ENCODE peak calls at places on chromosomes 1 and 21, in five cellular contexts. M is PC-9; F is esophagus squamous epithelium; Y is CD8-positive, alpha-beta memory T cell; R is mammary epithelial cell. E is an unnamed sample.

GRCh38 chr1:54795841-54796468 is 5.2 kb downstream of the TTC22 start:
- DNase-seq in Y (no peak), R (no peak), F (no peak), M (peak; percentile 34), E (no peak)

GRCh38 chr1:50830621-50831020 is 129.4 kb downstream of the FAF1 start:
- DNase-seq in R (no peak), F (no peak), Y (no peak), M (no peak), E (no peak)

GRCh38 chr1:29470087-29470787 is 233.9 kb downstream of the PTPRU start:
- DNase-seq in F (no peak), M (no peak), R (no peak), Y (no peak), E (no peak)

GRCh38 chr1:208006258-208006920 is 95.5 kb upstream of the CD34 start:
- DNase-seq in M (no peak), R (no peak), F (no peak), Y (no peak), E (no peak)

GRCh38 chr1:39825432-39825941 is 36.8 kb upstream of the BMP8B start:
- DNase-seq in R (no peak), F (no peak), M (peak; percentile 37), Y (no peak), E (no peak)

GRCh38 chr1:17187065-17187464 is 17.9 kb upstream of the PADI1 start:
- DNase-seq in Y (no peak), R (no peak), F (no peak), M (no peak), E (no peak)

GRCh38 chr1:85015826-85016225 is 18.9 kb upstream of the MCOLN2 start:
- DNase-seq in R (no peak), F (no peak), M (no peak), Y (no peak), E (no peak)

GRCh38 chr1:202959276-202959620 is 1.1 kb upstream of the ADIPOR1 start:
- DNase-seq in M (peak; percentile 96), F (no peak), Y (no peak), R (peak; percentile 61), E (no peak)

GRCh38 chr1:43979528-43980254 is 681 bp downstream of the B4GALT2 start:
- DNase-seq in M (peak; percentile 35), Y (no peak), F (no peak), R (peak; percentile 53), E (peak; percentile 50)

GRCh38 chr1:199545780-199546179 is 481.7 kb upstream of the NR5A2 start:
- DNase-seq in M (peak; percentile 79), F (no peak), Y (no peak), R (peak; percentile 30), E (no peak)

GRCh38 chr1:241706967-241707366 is 54.9 kb downstream of the WDR64 start:
- DNase-seq in M (peak; percentile 99), R (peak; percentile 92), F (no peak), Y (peak; percentile 78), E (no peak)

GRCh38 chr1:15004396-15004795 is 149.2 kb upstream of the TMEM51 start:
- DNase-seq in R (no peak), M (no peak), Y (no peak), F (no peak), E (no peak)

GRCh38 chr1:53197301-53198205 is 929 bp downstream of the CPT2 start:
- DNase-seq in Y (no peak), M (no peak), R (no peak), F (no peak), E (no peak)

GRCh38 chr1:47676311-47677054 is 238.6 kb downstream of the FOXD2 start:
- DNase-seq in F (no peak), R (no peak), M (no peak), Y (no peak), E (no peak)

GRCh38 chr1:161185282-161185682 is 8.0 kb upstream of the B4GALT3 start:
- DNase-seq in R (no peak), F (peak; percentile 32), M (no peak), Y (peak; percentile 86), E (peak; percentile 52)

GRCh38 chr1:225430301-225430700 is 2.5 kb upstream of the LBR start:
- DNase-seq in F (no peak), R (no peak), Y (no peak), M (no peak), E (no peak)

GRCh38 chr1:157925419-157926166 is 67.9 kb upstream of the KIRREL1 start:
- DNase-seq in M (no peak), R (no peak), Y (no peak), F (no peak), E (peak; percentile 41)

GRCh38 chr1:203287109-203287893 is 18.0 kb upstream of the BTG2 start:
- DNase-seq in M (no peak), F (peak; percentile 80), Y (peak; percentile 81), R (no peak), E (peak; percentile 42)

GRCh38 chr21:15445327-15445726 is 284.5 kb upstream of the USP25 start:
- DNase-seq in F (no peak), M (no peak), Y (no peak), R (no peak), E (no peak)

GRCh38 chr1:244273845-244274619 is 177.7 kb downstream of the ADSS2 start:
- DNase-seq in M (no peak), F (no peak), Y (no peak), R (peak; percentile 90), E (peak; percentile 51)

GRCh38 chr1:231931846-231932454 is 305.4 kb downstream of the DISC1 start:
- DNase-seq in Y (peak; percentile 32), R (no peak), M (no peak), F (no peak), E (peak; percentile 48)

GRCh38 chr1:165075725-165076370 is 280.7 kb downstream of the LMX1A start:
- DNase-seq in M (no peak), Y (no peak), F (no peak), R (no peak), E (peak; percentile 39)

GRCh38 chr21:38067086-38067739 is 151.0 kb upstream of the KCNJ6 start:
- DNase-seq in M (no peak), R (no peak), Y (no peak), F (no peak), E (no peak)

GRCh38 chr1:219480011-219480410 is 132.9 kb downstream of the ZC3H11B start:
- DNase-seq in Y (no peak), M (no peak), R (no peak), F (no peak), E (no peak)

GRCh38 chr1:14769486-14770274 is 171.2 kb downstream of the KAZN start:
- DNase-seq in R (no peak), Y (no peak), M (no peak), F (no peak), E (no peak)

GRCh38 chr1:44645466-44646244 is 28.6 kb downstream of the TMEM53 start:
- DNase-seq in F (no peak), M (no peak), Y (no peak), R (no peak), E (peak; percentile 44)

GRCh38 chr1:31241321-31241720 is 1.6 kb upstream of the NKAIN1 start:
- DNase-seq in M (no peak), Y (no peak), R (no peak), F (no peak), E (no peak)

GRCh38 chr1:31239653-31240241 is at the start of gene NKAIN1:
- DNase-seq in R (peak; percentile 29), F (no peak), M (no peak), Y (no peak), E (no peak)

GRCh38 chr1:31244326-31244725 is 4.6 kb upstream of the NKAIN1 start:
- DNase-seq in M (no peak), R (peak; percentile 20), F (no peak), Y (no peak), E (no peak)

GRCh38 chr1:31238986-31239613 is 587 bp downstream of the NKAIN1 start:
- DNase-seq in Y (no peak), F (no peak), R (peak; percentile 29), M (no peak), E (peak; percentile 17)

GRCh38 chr1:31243451-31244286 is 4.0 kb upstream of the NKAIN1 start:
- DNase-seq in Y (no peak), R (no peak), F (no peak), M (no peak), E (no peak)
- H3K27ac ChIP-seq in Y (no peak overlapping the region), R (no peak overlapping the region), F (no peak overlapping the region), M (no peak overlapping the region), E (no peak overlapping the region)

GRCh38 chr1:205441318-205441633 is 14.6 kb downstream of the BLACAT1 start:
- DNase-seq in M (peak; percentile 94), R (no peak), F (no peak), Y (no peak), E (no peak)
- H3K27ac ChIP-seq in M (peak overlapping the region; percentile 85), R (peak overlapping the region; percentile 80), F (peak overlapping the region; percentile 62), Y (peak overlapping the region; percentile 63), E (no peak overlapping the region)

GRCh38 chr1:109263234-109263596 is 13.9 kb downstream of the CELSR2 start:
- DNase-seq in F (no peak), Y (no peak), M (no peak), R (peak; percentile 99), E (no peak)
- H3K27ac ChIP-seq in F (peak overlapping the region; percentile 86), Y (no peak overlapping the region), M (no peak overlapping the region), R (peak overlapping the region; percentile 60), E (no peak overlapping the region)

DNA sequence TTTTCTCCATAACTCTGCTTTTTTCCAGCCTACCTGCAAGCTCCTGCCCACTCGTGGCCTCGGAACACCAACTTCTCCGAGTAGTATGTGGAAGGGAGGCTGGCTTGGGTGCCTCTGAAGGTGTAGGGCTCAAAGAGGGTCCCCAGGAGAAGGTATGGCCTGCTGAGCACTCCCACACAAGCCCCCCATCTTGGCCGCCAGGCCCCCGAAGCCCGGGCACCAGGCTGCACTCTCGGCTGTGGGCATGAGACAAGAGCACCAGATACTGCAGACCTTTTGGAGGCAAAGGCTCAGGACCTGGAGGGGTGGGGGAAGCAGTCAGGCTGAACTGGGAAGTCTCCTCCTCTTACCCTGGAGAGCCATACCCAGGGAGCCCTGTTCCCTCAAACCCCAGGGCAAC is 1.7 kb downstream of the ZNF692 start:
- DNase-seq in Y (no peak), R (no peak), M (no peak), F (no peak), E (no peak)
- H3K27ac ChIP-seq in Y (peak overlapping the region; percentile 77), R (no peak overlapping the region), M (no peak overlapping the region), F (no peak overlapping the region), E (no peak overlapping the region)

E was measured in testis.